ENCODE peak calls at places on chromosomes 16 and 17, in four cellular contexts. One of them, this sample, is unnamed.

GRCh38 chr16:68233835-68234187 is 2.1 kb downstream of the ESRP2 start:
- DNase-seq in CD8-positive, alpha-beta T cell: no peak
- DNase-seq in neural progenitor cell: no peak
- DNase-seq in upper lobe of right lung: no peak
- DNase-seq in this sample: no peak

GRCh38 chr16:12087901-12088364 is 111.4 kb downstream of the SNX29 start:
- DNase-seq in CD8-positive, alpha-beta T cell: peak
- DNase-seq in neural progenitor cell: no peak
- DNase-seq in upper lobe of right lung: peak
- DNase-seq in this sample: no peak

GRCh38 chr16:50396770-50397525 is 28.2 kb upstream of the BRD7 start:
- DNase-seq in CD8-positive, alpha-beta T cell: no peak
- DNase-seq in neural progenitor cell: no peak
- DNase-seq in upper lobe of right lung: no peak
- DNase-seq in this sample: no peak

GRCh38 chr17:20116683-20117309 is 107.6 kb downstream of the SPECC1 start:
- DNase-seq in CD8-positive, alpha-beta T cell: peak
- DNase-seq in neural progenitor cell: peak
- DNase-seq in upper lobe of right lung: no peak
- DNase-seq in this sample: no peak

GRCh38 chr17:81097134-81097942 is 62.4 kb downstream of the BAIAP2 start:
- DNase-seq in CD8-positive, alpha-beta T cell: peak
- DNase-seq in neural progenitor cell: peak
- DNase-seq in upper lobe of right lung: peak
- DNase-seq in this sample: peak

GRCh38 chr17:29844339-29845048 is 85.5 kb downstream of the SSH2 start:
- DNase-seq in CD8-positive, alpha-beta T cell: no peak
- DNase-seq in neural progenitor cell: peak
- DNase-seq in upper lobe of right lung: no peak
- DNase-seq in this sample: no peak

GRCh38 chr16:19871721-19872120 is 12.9 kb downstream of the GPRC5B start:
- DNase-seq in CD8-positive, alpha-beta T cell: no peak
- DNase-seq in neural progenitor cell: no peak
- DNase-seq in upper lobe of right lung: no peak
- DNase-seq in this sample: no peak

GRCh38 chr17:1228752-1229353 is 41.4 kb upstream of the BHLHA9 start:
- DNase-seq in CD8-positive, alpha-beta T cell: peak
- DNase-seq in neural progenitor cell: peak
- DNase-seq in upper lobe of right lung: no peak
- DNase-seq in this sample: peak

GRCh38 chr17:66468241-66469087 is 166.1 kb downstream of the PRKCA start:
- DNase-seq in CD8-positive, alpha-beta T cell: no peak
- DNase-seq in neural progenitor cell: no peak
- DNase-seq in upper lobe of right lung: no peak
- DNase-seq in this sample: peak

GRCh38 chr17:59366040-59366757 is 34.7 kb downstream of the YPEL2 start:
- DNase-seq in CD8-positive, alpha-beta T cell: no peak
- DNase-seq in neural progenitor cell: peak
- DNase-seq in upper lobe of right lung: no peak
- DNase-seq in this sample: no peak

GRCh38 chr16:77276686-77277085 is 77.5 kb downstream of the SYCE1L start:
- DNase-seq in CD8-positive, alpha-beta T cell: no peak
- DNase-seq in neural progenitor cell: no peak
- DNase-seq in upper lobe of right lung: no peak
- DNase-seq in this sample: no peak

GRCh38 chr16:25093208-25094061 is 18.1 kb upstream of the LCMT1 start:
- DNase-seq in CD8-positive, alpha-beta T cell: no peak
- DNase-seq in neural progenitor cell: no peak
- DNase-seq in upper lobe of right lung: no peak
- DNase-seq in this sample: no peak

GRCh38 chr17:27944546-27945332 is 51.6 kb upstream of the LYRM9 start:
- DNase-seq in CD8-positive, alpha-beta T cell: no peak
- DNase-seq in neural progenitor cell: no peak
- DNase-seq in upper lobe of right lung: no peak
- DNase-seq in this sample: no peak

GRCh38 chr17:17671369-17672119 is 9.7 kb upstream of the RAI1 start:
- DNase-seq in CD8-positive, alpha-beta T cell: peak
- DNase-seq in neural progenitor cell: no peak
- DNase-seq in upper lobe of right lung: no peak
- DNase-seq in this sample: no peak

GRCh38 chr16:28064706-28065249 is 1.3 kb upstream of the GSG1L start:
- DNase-seq in CD8-positive, alpha-beta T cell: no peak
- DNase-seq in neural progenitor cell: no peak
- DNase-seq in upper lobe of right lung: no peak
- DNase-seq in this sample: no peak

GRCh38 chr17:34424814-34425490 is 61.9 kb upstream of the CCL1 start:
- DNase-seq in CD8-positive, alpha-beta T cell: no peak
- DNase-seq in neural progenitor cell: peak
- DNase-seq in upper lobe of right lung: no peak
- DNase-seq in this sample: no peak

GRCh38 chr16:73026754-73027654 is 20.9 kb downstream of the ZFHX3 start:
- DNase-seq in CD8-positive, alpha-beta T cell: no peak
- DNase-seq in neural progenitor cell: no peak
- DNase-seq in upper lobe of right lung: no peak
- DNase-seq in this sample: no peak

GRCh38 chr17:14057591-14057990 is 11.7 kb upstream of the COX10 start:
- DNase-seq in CD8-positive, alpha-beta T cell: no peak
- DNase-seq in neural progenitor cell: no peak
- DNase-seq in upper lobe of right lung: no peak
- DNase-seq in this sample: no peak

GRCh38 chr16:52547001-52547833 is at the start of gene TOX3:
- DNase-seq in CD8-positive, alpha-beta T cell: no peak
- DNase-seq in neural progenitor cell: peak
- DNase-seq in upper lobe of right lung: peak
- DNase-seq in this sample: peak
- H3K4me3 ChIP-seq in CD8-positive, alpha-beta T cell: no peak
- H3K4me3 ChIP-seq in neural progenitor cell: peak
- H3K4me3 ChIP-seq in upper lobe of right lung: peak
- H3K4me3 ChIP-seq in this sample: peak

GRCh38 chr16:59684911-59685310 is 950.8 kb upstream of the GOT2 start:
- DNase-seq in CD8-positive, alpha-beta T cell: no peak
- DNase-seq in neural progenitor cell: no peak
- DNase-seq in upper lobe of right lung: no peak
- DNase-seq in this sample: no peak
- H3K4me3 ChIP-seq in CD8-positive, alpha-beta T cell: no peak
- H3K4me3 ChIP-seq in neural progenitor cell: no peak
- H3K4me3 ChIP-seq in upper lobe of right lung: no peak
- H3K4me3 ChIP-seq in this sample: no peak

GRCh38 chr16:84013787-84014569 is 28.6 kb downstream of the SLC38A8 start:
- DNase-seq in CD8-positive, alpha-beta T cell: peak
- DNase-seq in neural progenitor cell: peak
- DNase-seq in upper lobe of right lung: peak
- DNase-seq in this sample: peak
- H3K4me3 ChIP-seq in CD8-positive, alpha-beta T cell: peak
- H3K4me3 ChIP-seq in neural progenitor cell: no peak
- H3K4me3 ChIP-seq in upper lobe of right lung: no peak
- H3K4me3 ChIP-seq in this sample: no peak

DNA sequence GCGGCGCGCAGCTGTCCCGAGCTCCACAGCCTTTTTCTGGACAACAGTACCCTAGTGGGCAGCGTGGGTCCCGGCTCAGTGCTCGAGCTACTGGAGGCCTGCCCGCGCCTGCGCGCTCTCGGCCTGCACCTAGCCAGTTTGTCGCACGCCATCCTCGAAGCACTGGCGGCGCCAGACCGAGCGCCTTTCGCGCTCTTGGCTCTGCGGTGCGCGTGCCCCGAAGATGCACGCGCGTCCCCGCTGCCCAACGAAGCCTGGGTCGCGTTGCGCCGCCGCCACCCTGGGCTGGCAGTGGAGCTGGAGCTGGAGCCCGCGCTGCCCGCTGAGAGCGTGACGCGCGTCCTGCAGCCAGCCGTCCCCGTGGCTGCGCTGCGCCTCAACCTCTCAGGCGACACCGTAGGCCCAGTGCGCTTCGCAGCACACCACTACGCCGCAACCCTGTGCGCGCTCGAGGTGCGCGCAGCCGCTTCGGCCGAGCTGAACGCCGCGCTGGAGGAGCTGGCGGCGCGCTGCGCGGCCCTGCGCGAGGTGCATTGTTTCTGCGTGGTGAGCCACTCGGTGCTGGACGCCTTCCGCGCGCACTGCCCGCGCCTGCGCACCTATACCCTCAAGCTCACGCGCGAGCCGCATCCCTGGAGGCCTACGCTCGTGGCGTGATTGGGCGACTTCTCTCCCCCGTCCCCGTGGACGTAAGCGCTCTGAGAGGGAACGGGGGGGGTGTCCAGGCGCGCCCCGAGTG is 1.2 kb upstream of the HSF4 start:
- DNase-seq in CD8-positive, alpha-beta T cell: no peak
- DNase-seq in neural progenitor cell: peak
- DNase-seq in upper lobe of right lung: no peak
- DNase-seq in this sample: no peak
- H3K4me3 ChIP-seq in CD8-positive, alpha-beta T cell: peak
- H3K4me3 ChIP-seq in neural progenitor cell: peak
- H3K4me3 ChIP-seq in upper lobe of right lung: peak
- H3K4me3 ChIP-seq in this sample: peak

GRCh38 chr17:77449373-77449907 is 308.7 kb downstream of the SEC14L1 start:
- DNase-seq in CD8-positive, alpha-beta T cell: no peak
- DNase-seq in neural progenitor cell: no peak
- DNase-seq in upper lobe of right lung: no peak
- DNase-seq in this sample: peak
- H3K4me3 ChIP-seq in CD8-positive, alpha-beta T cell: peak
- H3K4me3 ChIP-seq in neural progenitor cell: no peak
- H3K4me3 ChIP-seq in upper lobe of right lung: peak
- H3K4me3 ChIP-seq in this sample: no peak

GRCh38 chr16:15518412-15519351 is 84.3 kb downstream of the BMERB1 start:
- DNase-seq in CD8-positive, alpha-beta T cell: no peak
- DNase-seq in neural progenitor cell: no peak
- DNase-seq in upper lobe of right lung: no peak
- DNase-seq in this sample: no peak
- H3K4me3 ChIP-seq in CD8-positive, alpha-beta T cell: no peak
- H3K4me3 ChIP-seq in neural progenitor cell: no peak
- H3K4me3 ChIP-seq in upper lobe of right lung: no peak
- H3K4me3 ChIP-seq in this sample: no peak

GRCh38 chr17:76614912-76615617 is 28.5 kb downstream of the ST6GALNAC1 start:
- DNase-seq in CD8-positive, alpha-beta T cell: no peak
- DNase-seq in neural progenitor cell: no peak
- DNase-seq in upper lobe of right lung: peak
- DNase-seq in this sample: no peak

GRCh38 chr17:76612465-76612864 is 26.8 kb upstream of the ST6GALNAC2 start:
- DNase-seq in CD8-positive, alpha-beta T cell: no peak
- DNase-seq in neural progenitor cell: no peak
- DNase-seq in upper lobe of right lung: no peak
- DNase-seq in this sample: no peak

GRCh38 chr17:76612977-76613851 is 27.6 kb upstream of the ST6GALNAC2 start:
- DNase-seq in CD8-positive, alpha-beta T cell: no peak
- DNase-seq in neural progenitor cell: peak
- DNase-seq in upper lobe of right lung: peak
- DNase-seq in this sample: no peak

DNA sequence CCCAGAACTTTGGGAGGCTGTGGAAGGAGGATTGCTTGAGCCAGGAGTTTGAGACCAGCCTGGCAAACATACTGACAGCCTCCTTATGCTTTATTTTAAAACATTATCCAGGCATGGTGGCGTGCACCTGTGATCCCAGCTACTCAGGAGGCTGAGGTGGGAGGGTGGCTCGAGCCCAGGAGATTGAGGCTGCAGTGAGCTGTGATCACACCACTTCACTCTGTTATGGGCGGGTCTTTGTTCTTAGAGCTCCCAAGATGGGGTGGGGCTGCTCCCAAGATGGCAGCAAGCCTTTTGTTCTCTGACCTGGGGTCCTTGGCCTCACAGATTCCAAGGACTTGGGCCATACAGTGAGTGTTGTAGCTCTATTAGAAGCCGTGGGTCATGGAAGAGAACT is 26.1 kb upstream of the ST6GALNAC2 start:
- DNase-seq in CD8-positive, alpha-beta T cell: no peak
- DNase-seq in neural progenitor cell: no peak
- DNase-seq in upper lobe of right lung: peak
- DNase-seq in this sample: no peak
- H3K4me3 ChIP-seq in CD8-positive, alpha-beta T cell: no peak
- H3K4me3 ChIP-seq in neural progenitor cell: no peak
- H3K4me3 ChIP-seq in upper lobe of right lung: no peak
- H3K4me3 ChIP-seq in this sample: no peak

GRCh38 chr17:45294506-45294905 is 22.3 kb downstream of the MAP3K14 start:
- DNase-seq in CD8-positive, alpha-beta T cell: no peak
- DNase-seq in neural progenitor cell: no peak
- DNase-seq in upper lobe of right lung: no peak
- DNase-seq in this sample: peak
- H3K4me3 ChIP-seq in CD8-positive, alpha-beta T cell: no peak
- H3K4me3 ChIP-seq in neural progenitor cell: no peak
- H3K4me3 ChIP-seq in upper lobe of right lung: no peak
- H3K4me3 ChIP-seq in this sample: no peak

GRCh38 chr16:1757714-1758461 is 13.5 kb downstream of the NME3 start:
- DNase-seq in CD8-positive, alpha-beta T cell: no peak
- DNase-seq in neural progenitor cell: no peak
- DNase-seq in upper lobe of right lung: no peak
- DNase-seq in this sample: no peak

GRCh38 chr16:1758923-1759322 is 12.4 kb downstream of the NME3 start:
- DNase-seq in CD8-positive, alpha-beta T cell: no peak
- DNase-seq in neural progenitor cell: no peak
- DNase-seq in upper lobe of right lung: no peak
- DNase-seq in this sample: no peak

GRCh38 chr16:1760911-1761310 is 10.4 kb downstream of the NME3 start:
- DNase-seq in CD8-positive, alpha-beta T cell: no peak
- DNase-seq in neural progenitor cell: no peak
- DNase-seq in upper lobe of right lung: no peak
- DNase-seq in this sample: no peak

GRCh38 chr16:1761751-1762150 is 9.6 kb downstream of the NME3 start:
- DNase-seq in CD8-positive, alpha-beta T cell: no peak
- DNase-seq in neural progenitor cell: no peak
- DNase-seq in upper lobe of right lung: no peak
- DNase-seq in this sample: no peak

GRCh38 chr16:1759511-1759910 is 11.8 kb downstream of the NME3 start:
- DNase-seq in CD8-positive, alpha-beta T cell: no peak
- DNase-seq in neural progenitor cell: no peak
- DNase-seq in upper lobe of right lung: no peak
- DNase-seq in this sample: peak
- H3K4me3 ChIP-seq in CD8-positive, alpha-beta T cell: no peak
- H3K4me3 ChIP-seq in neural progenitor cell: no peak
- H3K4me3 ChIP-seq in upper lobe of right lung: no peak
- H3K4me3 ChIP-seq in this sample: no peak

DNA sequence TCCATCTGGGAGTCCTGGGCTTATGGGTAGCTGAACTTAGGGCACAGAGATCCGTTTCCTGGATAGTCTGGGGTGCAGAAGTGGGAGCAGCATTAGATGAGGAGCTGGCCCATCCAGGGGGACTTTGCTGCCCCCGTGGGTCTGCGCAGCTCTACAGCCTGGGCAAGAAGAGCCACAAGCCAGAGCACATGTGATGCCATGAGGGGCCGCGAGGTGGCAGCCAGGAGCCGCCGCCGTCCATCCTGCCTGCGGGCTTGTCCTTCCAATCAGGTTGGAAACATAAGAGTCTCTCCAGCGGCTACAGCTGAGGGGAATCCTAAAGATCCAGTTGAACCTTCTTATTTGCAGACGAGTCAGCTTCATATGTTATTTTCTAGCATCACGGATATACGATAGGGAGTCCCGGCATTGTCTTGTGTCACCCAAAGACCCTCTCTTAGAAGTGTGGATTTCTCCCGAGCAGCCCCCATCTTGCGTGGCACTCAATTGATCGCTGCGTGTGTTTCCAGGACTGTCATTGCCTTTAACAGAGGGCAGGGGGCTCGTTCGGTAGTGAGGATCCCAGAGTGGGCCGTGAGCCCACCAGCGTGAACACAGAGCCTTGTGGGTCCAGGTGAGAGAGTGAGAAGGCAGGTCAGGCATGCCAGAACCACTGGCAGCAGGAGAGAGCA is 22.0 kb downstream of the C1QTNF1 start:
- DNase-seq in CD8-positive, alpha-beta T cell: peak
- DNase-seq in neural progenitor cell: peak
- DNase-seq in upper lobe of right lung: peak
- DNase-seq in this sample: peak
- H3K4me3 ChIP-seq in CD8-positive, alpha-beta T cell: no peak
- H3K4me3 ChIP-seq in neural progenitor cell: no peak
- H3K4me3 ChIP-seq in upper lobe of right lung: no peak
- H3K4me3 ChIP-seq in this sample: no peak